ENCODE peak calls at places on chromosomes 13 and 19, in five cellular contexts. One of them, this sample, is unnamed.
A peak's percentile ranks its signal among the peaks of the same experiment; 100 is the strongest.

GRCh38 chr13:43728411-43728810 is 58.4 kb downstream of the ENOX1 start:
- DNase-seq in upper lobe of left lung: no peak
- DNase-seq in tibial nerve: no peak
- DNase-seq in suprapubic skin: no peak
- DNase-seq in transverse colon: no peak
- DNase-seq in this sample: no peak

GRCh38 chr13:49098771-49099512 is 121.2 kb upstream of the MLNR start:
- DNase-seq in upper lobe of left lung: no peak
- DNase-seq in tibial nerve: no peak
- DNase-seq in suprapubic skin: no peak
- DNase-seq in transverse colon: no peak
- DNase-seq in this sample: no peak

GRCh38 chr13:91020635-91021034 is 326.9 kb upstream of the MIR17HG start:
- DNase-seq in upper lobe of left lung: no peak
- DNase-seq in tibial nerve: no peak
- DNase-seq in suprapubic skin: no peak
- DNase-seq in transverse colon: no peak
- DNase-seq in this sample: no peak

GRCh38 chr19:42403586-42403985 is 13.5 kb upstream of the CNFN start:
- DNase-seq in upper lobe of left lung: no peak
- DNase-seq in tibial nerve: no peak
- DNase-seq in suprapubic skin: no peak
- DNase-seq in transverse colon: no peak
- DNase-seq in this sample: no peak

GRCh38 chr19:28737021-28737525 is 475.9 kb downstream of the UQCRFS1 start:
- DNase-seq in upper lobe of left lung: no peak
- DNase-seq in tibial nerve: peak; percentile 19
- DNase-seq in suprapubic skin: no peak
- DNase-seq in transverse colon: no peak
- DNase-seq in this sample: no peak

GRCh38 chr13:65724261-65724660 is 1505.9 kb downstream of the PCDH9 start:
- DNase-seq in upper lobe of left lung: no peak
- DNase-seq in tibial nerve: no peak
- DNase-seq in suprapubic skin: no peak
- DNase-seq in transverse colon: no peak
- DNase-seq in this sample: no peak

GRCh38 chr13:94249512-94249911 is 230.0 kb downstream of the DCT start:
- DNase-seq in upper lobe of left lung: no peak
- DNase-seq in tibial nerve: no peak
- DNase-seq in suprapubic skin: no peak
- DNase-seq in transverse colon: no peak
- DNase-seq in this sample: no peak

GRCh38 chr19:40322271-40322610 is 26.0 kb downstream of the C19orf47 start:
- DNase-seq in upper lobe of left lung: no peak
- DNase-seq in tibial nerve: no peak
- DNase-seq in suprapubic skin: no peak
- DNase-seq in transverse colon: no peak
- DNase-seq in this sample: no peak

GRCh38 chr19:40223135-40223822 is 3.2 kb downstream of the CCNP start:
- DNase-seq in upper lobe of left lung: peak; percentile 90
- DNase-seq in tibial nerve: no peak
- DNase-seq in suprapubic skin: no peak
- DNase-seq in transverse colon: peak; percentile 67
- DNase-seq in this sample: no peak

GRCh38 chr19:34231439-34231838 is 22.9 kb upstream of the GARRE1 start:
- DNase-seq in upper lobe of left lung: no peak
- DNase-seq in tibial nerve: no peak
- DNase-seq in suprapubic skin: no peak
- DNase-seq in transverse colon: no peak
- DNase-seq in this sample: no peak

GRCh38 chr19:12777217-12778019 is 2.1 kb upstream of the HOOK2 start:
- DNase-seq in upper lobe of left lung: peak; percentile 97
- DNase-seq in tibial nerve: peak; percentile 78
- DNase-seq in suprapubic skin: peak; percentile 91
- DNase-seq in transverse colon: peak; percentile 87
- DNase-seq in this sample: peak; percentile 89
- TF ChIP-seq EP300 in upper lobe of left lung: no peak
- TF ChIP-seq EP300 in tibial nerve: peak; percentile 67
- TF ChIP-seq EP300 in suprapubic skin: no peak
- TF ChIP-seq EP300 in transverse colon: no peak
- TF ChIP-seq EP300 in this sample: no peak

GRCh38 chr19:3606690-3607289 is at the start of gene TBXA2R:
- DNase-seq in upper lobe of left lung: peak; percentile 97
- DNase-seq in tibial nerve: peak; percentile 82
- DNase-seq in suprapubic skin: no peak
- DNase-seq in transverse colon: peak; percentile 75
- DNase-seq in this sample: peak; percentile 91
- H3K4me3 ChIP-seq in upper lobe of left lung: peak within 1 kb of the TSS; percentile 57
- H3K4me3 ChIP-seq in tibial nerve: peak within 1 kb of the TSS; percentile 60
- H3K4me3 ChIP-seq in suprapubic skin: peak within 1 kb of the TSS; percentile 49
- H3K4me3 ChIP-seq in transverse colon: peak within 1 kb of the TSS; percentile 51
- H3K4me3 ChIP-seq in this sample: peak within 1 kb of the TSS; percentile 54

GRCh38 chr19:5138606-5139594 is 170.0 kb downstream of the KDM4B start:
- DNase-seq in upper lobe of left lung: peak; percentile 50
- DNase-seq in tibial nerve: peak; percentile 33
- DNase-seq in suprapubic skin: no peak
- DNase-seq in transverse colon: peak; percentile 71
- DNase-seq in this sample: no peak
- TF ChIP-seq EP300 in upper lobe of left lung: no peak
- TF ChIP-seq EP300 in tibial nerve: no peak
- TF ChIP-seq EP300 in suprapubic skin: no peak
- TF ChIP-seq EP300 in transverse colon: no peak
- TF ChIP-seq EP300 in this sample: no peak

DNA sequence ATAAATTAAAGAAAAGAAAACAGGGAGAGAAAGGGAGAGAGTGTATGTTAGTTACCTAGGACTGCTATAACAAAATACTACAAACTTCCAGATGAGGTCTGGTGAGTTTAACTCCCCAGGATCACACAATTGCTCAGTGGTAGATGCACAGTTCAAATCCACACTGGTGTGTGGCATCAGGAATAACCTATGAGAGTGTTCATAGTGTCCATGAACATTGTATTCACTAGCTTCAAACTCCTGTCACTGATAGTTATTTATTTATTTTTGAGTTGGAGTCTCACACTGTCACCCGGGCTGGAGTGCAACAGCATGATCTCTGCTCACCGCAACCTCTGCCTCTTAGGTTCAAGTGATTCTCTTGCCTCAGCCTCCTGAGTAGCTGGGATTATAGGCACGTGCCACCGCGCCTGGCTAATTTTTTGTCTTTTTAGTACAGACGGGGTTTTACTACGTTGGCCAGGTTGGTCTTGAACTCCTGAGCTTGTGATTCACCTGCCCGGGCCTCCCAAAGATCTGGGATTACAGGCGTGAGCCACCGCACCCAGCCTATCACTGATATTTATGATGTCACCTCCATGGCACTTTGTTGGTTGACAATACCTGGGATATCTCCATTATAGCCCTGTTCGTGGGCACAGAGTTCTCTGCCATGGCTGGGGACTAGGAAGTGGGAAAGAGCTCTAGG is at the start of gene NFILZ:
- DNase-seq in upper lobe of left lung: no peak
- DNase-seq in tibial nerve: no peak
- DNase-seq in suprapubic skin: no peak
- DNase-seq in transverse colon: no peak
- DNase-seq in this sample: no peak
- H3K4me3 ChIP-seq in upper lobe of left lung: no peak within 1 kb of the TSS
- H3K4me3 ChIP-seq in tibial nerve: no peak within 1 kb of the TSS
- H3K4me3 ChIP-seq in suprapubic skin: no peak within 1 kb of the TSS
- H3K4me3 ChIP-seq in transverse colon: no peak within 1 kb of the TSS
- H3K4me3 ChIP-seq in this sample: no peak within 1 kb of the TSS